ENCODE peak calls at places on chromosomes 12 and 14, in five cellular contexts. K is tibial artery, W is psoas muscle, I is IMR-90, X is aorta. Q is an unnamed sample.

GRCh38 chr12:112005419-112006395 is 7.3 kb downstream of the TMEM116 start:
- DNase-seq in W (no peak), I (peak), K (no peak), X (no peak), Q (no peak)

GRCh38 chr12:39441963-39442894 is 691 bp downstream of the KIF21A start:
- DNase-seq in W (peak), K (peak), I (no peak), X (peak), Q (peak)

GRCh38 chr12:107241421-107241820 is 148.1 kb upstream of the CRY1 start:
- DNase-seq in X (no peak), I (no peak), K (no peak), W (no peak), Q (peak)

GRCh38 chr12:15701721-15702156 is 87.4 kb downstream of the EPS8 start:
- DNase-seq in K (no peak), W (no peak), I (peak), X (no peak), Q (no peak)

GRCh38 chr12:3299929-3300832 is 190.8 kb upstream of the PRMT8 start:
- DNase-seq in K (peak), I (peak), W (peak), X (peak), Q (peak)

GRCh38 chr12:49294086-49294803 is 702 bp upstream of the PRPH start:
- DNase-seq in K (no peak), W (no peak), I (no peak), X (no peak), Q (no peak)

GRCh38 chr12:80877706-80878384 is 59.9 kb downstream of the LIN7A start:
- DNase-seq in I (peak), X (no peak), W (no peak), K (no peak), Q (no peak)

GRCh38 chr12:40219760-40220159 is 5.0 kb upstream of the LRRK2 start:
- DNase-seq in I (no peak), W (no peak), X (no peak), K (no peak), Q (no peak)

GRCh38 chr14:54564071-54564798 is 2.7 kb upstream of the SAMD4A start:
- DNase-seq in I (peak), K (no peak), X (no peak), W (no peak), Q (no peak)

GRCh38 chr12:52280796-52281560 is 6.5 kb downstream of the KRT86 start:
- DNase-seq in W (peak), X (peak), K (peak), I (peak), Q (peak)

GRCh38 chr14:21771671-21772070 is 98.1 kb upstream of the OR4E1 start:
- DNase-seq in K (no peak), W (no peak), I (no peak), X (no peak), Q (no peak)

GRCh38 chr12:114636723-114637480 is 47.1 kb downstream of the TBX3 start:
- DNase-seq in I (peak), W (no peak), X (no peak), K (no peak), Q (no peak)

GRCh38 chr12:119225454-119225853 is 46.7 kb downstream of the HSPB8 start:
- DNase-seq in K (no peak), W (no peak), I (no peak), X (no peak), Q (no peak)

GRCh38 chr12:42961395-42961794 is 371.8 kb upstream of the PRICKLE1 start:
- DNase-seq in I (peak), X (no peak), W (no peak), K (no peak), Q (peak)

GRCh38 chr12:49868952-49869815 is 26.3 kb upstream of the BCDIN3D start:
- DNase-seq in I (peak), K (peak), X (peak), W (peak), Q (peak)

GRCh38 chr14:50786821-50787464 is 44.0 kb downstream of the NIN start:
- DNase-seq in W (no peak), K (no peak), X (no peak), I (no peak), Q (no peak)

GRCh38 chr14:55077691-55078151 is 26.3 kb downstream of the MAPK1IP1L start:
- DNase-seq in K (no peak), I (peak), W (no peak), X (no peak), Q (peak)

GRCh38 chr14:104746071-104746545 is 6.8 kb upstream of the SIVA1 start:
- DNase-seq in X (no peak), W (peak), I (no peak), K (no peak), Q (no peak)

GRCh38 chr12:119180380-119181040 is 1.8 kb downstream of the HSPB8 start:
- DNase-seq in K (peak), I (peak), X (peak), W (peak), Q (no peak)

GRCh38 chr12:24839268-24839791 is 109.6 kb downstream of the BCAT1 start:
- DNase-seq in W (no peak), K (no peak), X (no peak), I (no peak), Q (no peak)

GRCh38 chr12:89494411-89495231 is 30.0 kb downstream of the GALNT4 start:
- DNase-seq in K (no peak), I (peak), X (no peak), W (no peak), Q (no peak)

GRCh38 chr14:75845136-75845804 is 136.5 kb downstream of the TGFB3 start:
- DNase-seq in W (no peak), X (no peak), I (no peak), K (no peak), Q (no peak)

GRCh38 chr14:70008863-70009262 is 129.6 kb downstream of the SMOC1 start:
- DNase-seq in X (no peak), I (no peak), K (no peak), W (no peak), Q (no peak)

GRCh38 chr12:69149262-69149661 is 90.1 kb upstream of the CPSF6 start:
- DNase-seq in X (no peak), W (no peak), I (no peak), K (no peak), Q (no peak)

GRCh38 chr14:38065101-38065762 is 142.5 kb upstream of the SSTR1 start:
- DNase-seq in W (no peak), X (no peak), K (no peak), I (no peak), Q (no peak)

GRCh38 chr12:92363295-92364146 is 217.9 kb upstream of the BTG1 start:
- DNase-seq in W (no peak), I (peak), X (peak), K (peak), Q (no peak)

GRCh38 chr12:27359578-27360340 is 27.1 kb downstream of the BMAL2 start:
- DNase-seq in W (no peak), X (no peak), K (no peak), I (peak), Q (no peak)

GRCh38 chr14:34498684-34499412 is 36.8 kb upstream of the SPTSSA start:
- DNase-seq in W (no peak), I (peak), K (no peak), X (no peak), Q (no peak)

GRCh38 chr12:17076335-17076734 is 470.4 kb upstream of the LMO3 start:
- DNase-seq in K (no peak), I (no peak), W (no peak), X (no peak), Q (no peak)

GRCh38 chr12:12474931-12475485 is 87.7 kb downstream of the DUSP16 start:
- DNase-seq in X (no peak), W (no peak), I (peak), K (no peak), Q (no peak)

GRCh38 chr14:94174622-94175402 is 690 bp downstream of the PPP4R4 start:
- DNase-seq in X (no peak), I (no peak), K (no peak), W (no peak), Q (peak)

GRCh38 chr12:5964913-5965900 is 20.1 kb upstream of the ANO2 start:
- DNase-seq in I (no peak), K (no peak), W (no peak), X (no peak), Q (no peak)

GRCh38 chr12:127162307-127162706 is 1104.7 kb upstream of the TMEM132C start:
- DNase-seq in W (no peak), I (no peak), K (no peak), X (no peak), Q (no peak)

GRCh38 chr14:33568935-33569579 is 381.8 kb downstream of the EGLN3 start:
- DNase-seq in X (no peak), I (no peak), K (no peak), W (no peak), Q (no peak)

GRCh38 chr14:96592591-96593388 is 90.6 kb downstream of the PAPOLA start:
- DNase-seq in I (peak), X (no peak), K (no peak), W (peak), Q (peak)

GRCh38 chr12:109150124-109150640 is 33.8 kb downstream of the ACACB start:
- DNase-seq in I (no peak), K (no peak), X (no peak), W (no peak), Q (no peak)

GRCh38 chr12:109151457-109151856 is 35.1 kb downstream of the ACACB start:
- DNase-seq in K (no peak), I (no peak), W (no peak), X (no peak), Q (no peak)

GRCh38 chr12:109144224-109144623 is 27.8 kb downstream of the ACACB start:
- DNase-seq in K (no peak), I (no peak), X (no peak), W (no peak), Q (no peak)

GRCh38 chr12:109153711-109154434 is 37.5 kb downstream of the ACACB start:
- DNase-seq in X (no peak), K (no peak), W (no peak), I (no peak), Q (peak)

GRCh38 chr12:109147954-109148353 is 31.6 kb downstream of the ACACB start:
- DNase-seq in I (no peak), K (peak), W (peak), X (no peak), Q (no peak)
- H3K27ac ChIP-seq in I (no peak), K (no peak), W (peak), X (no peak), Q (no peak)

GRCh38 chr14:64721391-64721791 is 17.2 kb downstream of the PLEKHG3 start:
- DNase-seq in K (peak), X (peak), I (peak), W (peak), Q (peak)
- H3K27ac ChIP-seq in K (peak), X (peak), I (no peak), W (peak), Q (peak)

GRCh38 chr12:19003110-19003509 is 126.4 kb upstream of the PLEKHA5 start:
- DNase-seq in I (no peak), W (no peak), K (no peak), X (no peak), Q (no peak)
- H3K27ac ChIP-seq in I (no peak), W (no peak), K (no peak), X (no peak), Q (no peak)

GRCh38 chr14:84807673-84808072 is 722.3 kb upstream of the FLRT2 start:
- DNase-seq in X (no peak), W (no peak), K (peak), I (no peak), Q (no peak)
- H3K27ac ChIP-seq in X (no peak), W (no peak), K (no peak), I (no peak), Q (no peak)

GRCh38 chr14:72553161-72553560 is 340.7 kb downstream of the DPF3 start:
- DNase-seq in X (no peak), K (no peak), I (peak), W (no peak), Q (no peak)

GRCh38 chr14:72553656-72554055 is 340.2 kb downstream of the DPF3 start:
- DNase-seq in X (no peak), W (no peak), K (no peak), I (no peak), Q (no peak)

GRCh38 chr14:72550513-72550912 is 343.4 kb downstream of the DPF3 start:
- DNase-seq in K (no peak), W (no peak), I (no peak), X (no peak), Q (no peak)

GRCh38 chr14:72554401-72554800 is 339.5 kb downstream of the DPF3 start:
- DNase-seq in K (no peak), I (no peak), W (no peak), X (no peak), Q (no peak)

DNA sequence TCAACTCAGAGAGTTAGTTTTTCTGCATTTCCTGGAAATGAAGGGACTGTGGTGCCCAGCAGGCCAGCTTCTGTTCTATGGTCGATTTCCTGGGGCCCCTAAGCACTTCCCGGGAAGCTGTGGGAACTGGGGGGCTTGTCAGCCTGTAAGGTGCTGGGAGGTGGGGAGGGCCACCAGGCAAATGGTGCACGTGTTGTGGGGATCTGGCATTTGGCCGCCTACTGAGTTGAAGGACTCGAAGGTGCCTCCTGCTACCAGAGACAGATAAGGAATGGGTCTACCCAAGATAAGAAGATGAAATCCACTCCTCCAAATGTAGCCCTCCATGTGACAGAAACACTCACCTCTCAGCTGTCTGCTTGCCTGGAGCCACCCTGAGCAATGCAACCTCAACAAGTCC is 341.7 kb downstream of the DPF3 start:
- DNase-seq in W (no peak), I (no peak), K (no peak), X (no peak), Q (no peak)
- H3K27ac ChIP-seq in W (no peak), I (no peak), K (no peak), X (no peak), Q (no peak)

GRCh38 chr14:30257946-30258661 is 300.9 kb upstream of the G2E3 start:
- DNase-seq in X (no peak), K (no peak), I (no peak), W (no peak), Q (no peak)
- H3K27ac ChIP-seq in X (no peak), K (no peak), I (no peak), W (no peak), Q (no peak)

DNA sequence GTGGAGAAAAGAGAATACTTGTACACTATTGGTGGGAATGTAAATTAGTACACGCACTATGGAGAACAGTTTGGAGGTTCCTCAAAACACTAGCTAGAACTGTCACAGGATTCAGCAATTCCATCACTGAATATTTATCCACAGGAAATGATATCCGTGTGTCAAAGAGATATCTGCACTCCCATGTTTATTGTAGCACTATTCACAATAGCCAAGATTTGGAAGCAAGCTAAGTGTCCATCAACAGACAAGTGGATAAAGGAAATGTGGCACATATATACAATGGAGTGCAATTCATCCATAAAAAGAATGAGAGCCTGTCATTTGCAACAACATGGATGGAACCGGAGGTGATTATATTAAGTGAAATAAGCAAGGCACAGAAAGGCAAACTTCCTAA is 428.5 kb downstream of the CCDC91 start:
- DNase-seq in K (no peak), W (no peak), I (no peak), X (no peak), Q (no peak)
- H3K27ac ChIP-seq in K (no peak), W (no peak), I (no peak), X (no peak), Q (no peak)

GRCh38 chr12:31655208-31655607 is 4.3 kb upstream of the ETFBKMT start:
- DNase-seq in W (no peak), X (no peak), I (no peak), K (no peak), Q (no peak)

GRCh38 chr12:31655792-31656191 is 3.7 kb upstream of the ETFBKMT start:
- DNase-seq in W (no peak), K (no peak), I (no peak), X (no peak), Q (no peak)

GRCh38 chr12:31659087-31659942 is at the start of gene ETFBKMT:
- DNase-seq in I (peak), X (peak), K (peak), W (peak), Q (peak)

GRCh38 chr12:31662176-31662849 is 2.8 kb downstream of the ETFBKMT start:
- DNase-seq in I (no peak), W (no peak), K (no peak), X (no peak), Q (no peak)

GRCh38 chr12:31658743-31659086 is 773 bp upstream of the ETFBKMT start:
- DNase-seq in W (no peak), X (no peak), I (no peak), K (no peak), Q (no peak)
- H3K27ac ChIP-seq in W (peak), X (no peak), I (peak), K (peak), Q (peak)

DNA sequence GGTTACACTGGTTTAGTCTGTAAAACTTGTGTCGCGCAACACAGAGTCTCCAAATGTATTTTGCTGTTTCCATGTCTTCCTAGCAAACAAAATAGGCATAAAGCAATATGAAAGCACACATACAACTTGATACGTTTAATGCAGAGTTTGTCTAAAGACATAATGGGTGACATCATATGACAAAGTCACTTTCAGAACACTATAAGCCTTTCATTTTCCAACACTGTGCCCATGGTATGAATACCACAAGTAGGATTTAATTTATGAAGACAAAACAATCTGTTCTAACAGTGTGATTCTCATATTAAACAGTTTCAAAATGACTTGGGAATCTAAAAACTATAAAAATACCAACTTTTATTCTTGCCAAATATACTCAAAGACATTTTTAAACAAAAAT is 58.4 kb downstream of the PTPN21 start:
- DNase-seq in X (no peak), W (no peak), I (no peak), K (no peak), Q (no peak)
- H3K27ac ChIP-seq in X (no peak), W (no peak), I (no peak), K (no peak), Q (no peak)

DNA sequence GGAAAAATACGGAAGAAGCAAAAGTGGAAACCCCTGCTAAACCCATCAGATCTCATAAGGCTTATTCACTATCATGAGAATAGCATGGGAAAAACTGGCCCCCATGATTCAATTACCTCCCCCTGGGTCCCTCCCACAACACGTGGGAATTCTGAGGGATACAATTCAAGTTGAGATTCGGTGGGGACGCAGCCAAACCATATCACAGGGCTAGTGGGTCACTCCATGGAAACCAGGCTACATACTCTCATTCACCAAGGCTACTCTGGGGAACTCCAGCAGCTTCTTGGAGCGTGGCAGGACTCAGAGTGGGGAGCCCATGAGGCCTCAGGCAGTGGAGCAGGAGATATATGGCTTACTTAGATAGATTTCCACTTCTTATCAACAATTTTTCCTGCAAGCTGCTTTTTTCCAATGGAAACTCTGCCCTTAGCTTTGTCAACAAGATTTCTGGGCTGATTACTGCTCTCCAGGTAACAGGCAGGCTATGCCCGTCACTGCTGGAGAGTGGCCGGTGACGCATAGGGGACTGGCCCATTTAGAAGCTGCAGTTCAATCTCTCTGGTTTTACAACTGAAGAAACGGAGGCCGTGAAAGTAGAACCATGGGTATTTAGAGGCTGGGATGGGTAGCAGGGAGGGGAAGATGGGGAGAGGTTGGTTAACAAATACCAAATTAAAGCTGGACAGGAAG is 16.5 kb downstream of the VDR start:
- DNase-seq in W (no peak), I (no peak), K (no peak), X (no peak), Q (no peak)
- H3K27ac ChIP-seq in W (no peak), I (no peak), K (no peak), X (no peak), Q (no peak)